ENCODE peak calls at places on chromosome 9, in nine cellular contexts. W, L, S, X, N, T, R, Q and M are unnamed samples.

GRCh38 chr9:21287280-21287679 is 17.8 kb downstream of the IFNA5 start:
- DNase-seq in R (no peak), Q (no peak), W (no peak), S (no peak), T (no peak), X (no peak), N (no peak), L (no peak), M (no peak)

GRCh38 chr9:126456396-126456795 is 129.8 kb downstream of the MVB12B start:
- DNase-seq in T (no peak), L (no peak), Q (no peak), X (no peak), N (no peak), S (no peak), R (no peak), W (no peak), M (no peak)

GRCh38 chr9:78468231-78468630 is 171.3 kb downstream of the PSAT1 start:
- DNase-seq in X (no peak), W (no peak), T (no peak), R (no peak), Q (no peak), L (no peak), N (no peak), S (no peak), M (no peak)

GRCh38 chr9:137149942-137150484 is 11.1 kb downstream of the GRIN1 start:
- DNase-seq in X (no peak), L (no peak), S (no peak), W (no peak), N (no peak), Q (no peak), T (peak), R (no peak), M (peak)

GRCh38 chr9:121895836-121896544 is 197.1 kb downstream of the TTLL11 start:
- DNase-seq in W (no peak), N (peak), L (peak), R (no peak), T (no peak), Q (no peak), X (no peak), S (peak), M (no peak)

GRCh38 chr9:112757300-112757883 is 6.8 kb downstream of the SNX30 start:
- DNase-seq in S (no peak), N (no peak), Q (no peak), W (no peak), T (no peak), R (no peak), L (no peak), X (no peak), M (no peak)

GRCh38 chr9:136352682-136353081 is 10.9 kb downstream of the DNLZ start:
- DNase-seq in Q (no peak), W (no peak), S (no peak), N (no peak), R (no peak), T (peak), X (no peak), L (no peak), M (no peak)

GRCh38 chr9:87069690-87070089 is 122.4 kb upstream of the GAS1 start:
- DNase-seq in N (no peak), X (no peak), T (no peak), W (no peak), L (no peak), R (no peak), Q (no peak), S (no peak), M (no peak)

GRCh38 chr9:137445275-137445807 is 4.2 kb upstream of the ENTPD8 start:
- DNase-seq in T (peak), W (peak), R (peak), X (peak), Q (no peak), S (peak), L (peak), N (peak), M (no peak)

GRCh38 chr9:78369644-78370219 is 72.8 kb downstream of the PSAT1 start:
- DNase-seq in R (peak), N (peak), T (peak), L (peak), X (peak), W (peak), Q (no peak), S (peak), M (no peak)

GRCh38 chr9:91572044-91572443 is 148.4 kb upstream of the NFIL3 start:
- DNase-seq in T (no peak), N (no peak), L (no peak), X (no peak), R (no peak), S (no peak), W (no peak), Q (no peak), M (no peak)
- TF ChIP-seq EP300 in T (no peak), N (no peak), L (no peak), X (no peak), R (no peak), S (no peak), W (no peak), Q (no peak), M (no peak)

GRCh38 chr9:31969552-31969951 is 414.9 kb upstream of the ACO1 start:
- DNase-seq in T (no peak), S (no peak), N (no peak), Q (no peak), R (no peak), X (no peak), W (no peak), L (no peak), M (no peak)
- TF ChIP-seq EP300 in T (no peak), S (no peak), N (no peak), Q (no peak), R (no peak), X (no peak), W (no peak), L (no peak), M (no peak)

GRCh38 chr9:89953824-89954223 is 349.0 kb downstream of the GADD45G start:
- DNase-seq in T (no peak), Q (no peak), W (peak), X (no peak), S (no peak), R (no peak), N (no peak), L (no peak), M (peak)
- TF ChIP-seq EP300 in T (no peak), Q (no peak), W (no peak), X (no peak), S (no peak), R (no peak), N (no peak), L (no peak), M (no peak)

GRCh38 chr9:120892748-120893584 is 16.0 kb upstream of the PHF19 start:
- DNase-seq in N (no peak), T (no peak), X (no peak), S (no peak), W (no peak), Q (no peak), L (no peak), R (no peak), M (no peak)
- TF ChIP-seq EP300 in N (no peak), T (no peak), X (no peak), S (no peak), W (peak), Q (no peak), L (no peak), R (no peak), M (no peak)

DNA sequence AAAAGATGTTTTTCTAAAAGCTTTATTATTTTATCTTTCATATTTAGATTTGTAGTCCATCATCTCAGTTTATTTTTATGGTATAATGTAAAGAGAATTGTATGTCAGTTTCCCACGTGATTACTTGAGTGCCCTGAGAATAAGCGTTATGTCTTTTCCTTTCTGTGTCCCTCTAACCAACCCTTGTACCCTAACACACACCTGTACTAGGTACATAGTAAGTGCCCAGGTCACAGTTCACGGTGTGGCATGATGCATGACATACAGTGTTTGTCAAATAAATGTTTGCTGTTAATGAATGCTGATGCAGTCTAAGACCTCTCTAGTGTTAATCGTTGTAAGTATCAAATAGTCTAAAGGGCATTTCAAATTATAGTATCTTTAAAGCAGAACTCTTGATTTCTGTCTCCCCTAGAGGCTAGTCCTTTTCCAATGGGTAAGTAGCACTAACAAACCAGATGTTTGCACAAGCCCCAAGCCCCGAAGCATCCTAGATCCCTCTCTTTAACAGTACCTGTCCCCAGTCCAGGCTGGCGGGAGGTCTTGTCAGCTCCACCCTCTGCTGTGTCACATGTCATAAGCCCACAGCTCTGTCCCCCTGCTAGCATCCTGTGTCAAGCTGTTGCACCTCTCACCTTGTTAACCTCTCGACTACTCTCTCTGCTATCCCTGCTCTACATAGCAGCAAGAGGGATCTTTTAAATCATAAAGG is 23.7 kb downstream of the NUP214 start:
- DNase-seq in Q (no peak), X (no peak), T (peak), W (no peak), S (no peak), L (no peak), R (no peak), N (no peak), M (no peak)
- TF ChIP-seq EP300 in Q (no peak), X (no peak), T (no peak), W (no peak), S (no peak), L (no peak), R (no peak), N (no peak), M (no peak)

DNA sequence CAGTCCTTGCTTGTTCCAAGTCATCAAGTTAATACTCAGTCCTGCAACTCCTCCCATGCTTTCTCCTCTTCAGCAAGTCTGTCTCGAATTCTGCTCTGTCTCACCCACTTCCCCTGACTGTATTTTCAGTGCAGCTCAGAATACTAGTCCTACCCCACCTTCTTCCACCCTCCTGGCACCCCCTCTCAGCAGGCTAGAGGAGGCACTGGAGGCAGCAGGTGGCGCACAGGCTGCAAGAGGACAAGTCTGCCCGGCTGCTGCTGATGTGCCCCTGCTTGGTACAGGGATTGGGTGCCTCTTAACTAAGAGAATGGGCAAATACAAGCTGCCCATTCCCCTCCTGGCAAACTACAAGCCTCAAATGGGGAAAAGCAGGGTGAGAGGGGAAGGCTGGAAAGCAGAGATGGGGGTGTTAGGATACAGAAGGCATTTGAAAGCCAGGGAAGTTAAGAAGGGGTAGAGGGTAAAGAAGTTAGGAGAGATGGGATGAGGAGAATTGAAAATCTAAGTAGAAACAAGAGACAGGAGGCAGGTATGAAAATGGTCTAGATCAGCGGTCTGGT is 5.0 kb downstream of the TLN1 start:
- DNase-seq in S (peak), T (no peak), X (no peak), L (no peak), W (no peak), R (no peak), N (peak), Q (no peak), M (no peak)
- TF ChIP-seq EP300 in S (no peak), T (no peak), X (no peak), L (no peak), W (no peak), R (no peak), N (no peak), Q (no peak), M (no peak)

GRCh38 chr9:128107260-128107970 is 20.1 kb downstream of the PTGES2 start:
- DNase-seq in S (no peak), X (no peak), L (peak), T (no peak), N (peak), R (no peak), Q (no peak), W (no peak), M (no peak)
- TF ChIP-seq EP300 in S (no peak), X (no peak), L (no peak), T (no peak), N (no peak), R (no peak), Q (no peak), W (no peak), M (no peak)

GRCh38 chr9:132842124-132843005 is 35.7 kb downstream of the AK8 start:
- DNase-seq in X (no peak), S (no peak), L (no peak), N (peak), R (no peak), W (no peak), Q (no peak), T (no peak), M (no peak)
- TF ChIP-seq EP300 in X (no peak), S (no peak), L (no peak), N (no peak), R (no peak), W (no peak), Q (no peak), T (no peak), M (no peak)